ENCODE peak calls at places on chromosomes 16 and 17, in seven cellular contexts. One of them, this sample, is unnamed.

GRCh38 chr17:82531431-82531881 is 11.9 kb downstream of the FOXK2 start:
- DNase-seq in ascending aorta: no peak
- DNase-seq in PC-3: peak; percentile 83
- DNase-seq in astrocyte of the cerebellum: no peak
- DNase-seq in H7: no peak
- DNase-seq in Karpas-422: no peak
- DNase-seq in lower lobe of right lung: peak; percentile 14
- DNase-seq in this sample: peak; percentile 34

GRCh38 chr16:80274576-80275191 is 266.1 kb upstream of the DYNLRB2 start:
- DNase-seq in ascending aorta: no peak
- DNase-seq in PC-3: no peak
- DNase-seq in astrocyte of the cerebellum: peak; percentile 64
- DNase-seq in H7: no peak
- DNase-seq in Karpas-422: no peak
- DNase-seq in lower lobe of right lung: no peak
- DNase-seq in this sample: peak; percentile 83

GRCh38 chr17:2706911-2707510 is 4.6 kb downstream of the CLUH start:
- DNase-seq in ascending aorta: no peak
- DNase-seq in PC-3: no peak
- DNase-seq in astrocyte of the cerebellum: no peak
- DNase-seq in H7: peak; percentile 72
- DNase-seq in Karpas-422: no peak
- DNase-seq in lower lobe of right lung: peak; percentile 44
- DNase-seq in this sample: no peak

GRCh38 chr16:89828199-89828869 is at the start of gene SPIRE2:
- DNase-seq in ascending aorta: no peak
- DNase-seq in PC-3: peak; percentile 70
- DNase-seq in astrocyte of the cerebellum: peak; percentile 46
- DNase-seq in H7: peak; percentile 96
- DNase-seq in Karpas-422: peak; percentile 90
- DNase-seq in lower lobe of right lung: peak; percentile 81
- DNase-seq in this sample: peak; percentile 26

GRCh38 chr16:85225721-85226120 is 113.4 kb upstream of the CIBAR2 start:
- DNase-seq in ascending aorta: no peak
- DNase-seq in PC-3: no peak
- DNase-seq in astrocyte of the cerebellum: no peak
- DNase-seq in H7: no peak
- DNase-seq in Karpas-422: no peak
- DNase-seq in lower lobe of right lung: no peak
- DNase-seq in this sample: no peak

GRCh38 chr17:56099649-56100048 is 53.6 kb upstream of the ANKFN1 start:
- DNase-seq in ascending aorta: no peak
- DNase-seq in PC-3: no peak
- DNase-seq in astrocyte of the cerebellum: no peak
- DNase-seq in H7: no peak
- DNase-seq in Karpas-422: no peak
- DNase-seq in lower lobe of right lung: no peak
- DNase-seq in this sample: no peak

GRCh38 chr17:39547713-39548478 is 59.8 kb downstream of the NEUROD2 start:
- DNase-seq in ascending aorta: peak; percentile 75
- DNase-seq in PC-3: peak; percentile 55
- DNase-seq in astrocyte of the cerebellum: no peak
- DNase-seq in H7: peak; percentile 86
- DNase-seq in Karpas-422: peak; percentile 90
- DNase-seq in lower lobe of right lung: peak; percentile 72
- DNase-seq in this sample: no peak

GRCh38 chr17:35726609-35727460 is 4.6 kb upstream of the RASL10B start:
- DNase-seq in ascending aorta: peak; percentile 68
- DNase-seq in PC-3: peak; percentile 58
- DNase-seq in astrocyte of the cerebellum: peak; percentile 76
- DNase-seq in H7: peak; percentile 35
- DNase-seq in Karpas-422: peak; percentile 86
- DNase-seq in lower lobe of right lung: no peak
- DNase-seq in this sample: peak; percentile 95

GRCh38 chr17:72730091-72730490 is 362.4 kb downstream of the SLC39A11 start:
- DNase-seq in ascending aorta: no peak
- DNase-seq in PC-3: no peak
- DNase-seq in astrocyte of the cerebellum: no peak
- DNase-seq in H7: no peak
- DNase-seq in Karpas-422: peak; percentile 49
- DNase-seq in lower lobe of right lung: no peak
- DNase-seq in this sample: no peak

GRCh38 chr17:32910769-32911168 is 17.2 kb upstream of the TMEM98 start:
- DNase-seq in ascending aorta: no peak
- DNase-seq in PC-3: no peak
- DNase-seq in astrocyte of the cerebellum: no peak
- DNase-seq in H7: no peak
- DNase-seq in Karpas-422: no peak
- DNase-seq in lower lobe of right lung: no peak
- DNase-seq in this sample: no peak

GRCh38 chr16:2745961-2746360 is 6.5 kb upstream of the SRRM2 start:
- DNase-seq in ascending aorta: no peak
- DNase-seq in PC-3: no peak
- DNase-seq in astrocyte of the cerebellum: no peak
- DNase-seq in H7: no peak
- DNase-seq in Karpas-422: no peak
- DNase-seq in lower lobe of right lung: peak; percentile 18
- DNase-seq in this sample: no peak

GRCh38 chr16:57316390-57317017 is 32.0 kb upstream of the PLLP start:
- DNase-seq in ascending aorta: peak; percentile 90
- DNase-seq in PC-3: peak; percentile 64
- DNase-seq in astrocyte of the cerebellum: peak; percentile 81
- DNase-seq in H7: no peak
- DNase-seq in Karpas-422: no peak
- DNase-seq in lower lobe of right lung: no peak
- DNase-seq in this sample: peak; percentile 66

GRCh38 chr16:85653226-85653917 is 35.4 kb downstream of the GINS2 start:
- DNase-seq in ascending aorta: no peak
- DNase-seq in PC-3: no peak
- DNase-seq in astrocyte of the cerebellum: no peak
- DNase-seq in H7: no peak
- DNase-seq in Karpas-422: no peak
- DNase-seq in lower lobe of right lung: no peak
- DNase-seq in this sample: no peak

GRCh38 chr17:52686140-52686539 is 527.6 kb upstream of the CA10 start:
- DNase-seq in ascending aorta: no peak
- DNase-seq in PC-3: no peak
- DNase-seq in astrocyte of the cerebellum: no peak
- DNase-seq in H7: no peak
- DNase-seq in Karpas-422: no peak
- DNase-seq in lower lobe of right lung: no peak
- DNase-seq in this sample: no peak

GRCh38 chr17:70067104-70067503 is 7.9 kb upstream of the KCNJ16 start:
- DNase-seq in ascending aorta: no peak
- DNase-seq in PC-3: no peak
- DNase-seq in astrocyte of the cerebellum: no peak
- DNase-seq in H7: no peak
- DNase-seq in Karpas-422: no peak
- DNase-seq in lower lobe of right lung: no peak
- DNase-seq in this sample: no peak

GRCh38 chr17:50893183-50893993 is 27.2 kb upstream of the TOB1 start:
- DNase-seq in ascending aorta: no peak
- DNase-seq in PC-3: peak; percentile 86
- DNase-seq in astrocyte of the cerebellum: peak; percentile 59
- DNase-seq in H7: peak; percentile 34
- DNase-seq in Karpas-422: no peak
- DNase-seq in lower lobe of right lung: no peak
- DNase-seq in this sample: no peak

GRCh38 chr17:60305141-60305540 is 86.8 kb downstream of the USP32 start:
- DNase-seq in ascending aorta: no peak
- DNase-seq in PC-3: no peak
- DNase-seq in astrocyte of the cerebellum: no peak
- DNase-seq in H7: no peak
- DNase-seq in Karpas-422: peak; percentile 88
- DNase-seq in lower lobe of right lung: no peak
- DNase-seq in this sample: no peak

GRCh38 chr16:75620326-75621169 is 2.5 kb downstream of the ADAT1 start:
- DNase-seq in ascending aorta: no peak
- DNase-seq in PC-3: no peak
- DNase-seq in astrocyte of the cerebellum: no peak
- DNase-seq in H7: no peak
- DNase-seq in Karpas-422: no peak
- DNase-seq in lower lobe of right lung: no peak
- DNase-seq in this sample: no peak

GRCh38 chr16:23788653-23789052 is 33.8 kb downstream of the CHP2 start:
- DNase-seq in ascending aorta: no peak
- DNase-seq in PC-3: no peak
- DNase-seq in astrocyte of the cerebellum: no peak
- DNase-seq in H7: no peak
- DNase-seq in Karpas-422: no peak
- DNase-seq in lower lobe of right lung: no peak
- DNase-seq in this sample: no peak

GRCh38 chr16:23781176-23781575 is 26.4 kb downstream of the CHP2 start:
- DNase-seq in ascending aorta: no peak
- DNase-seq in PC-3: no peak
- DNase-seq in astrocyte of the cerebellum: no peak
- DNase-seq in H7: no peak
- DNase-seq in Karpas-422: no peak
- DNase-seq in lower lobe of right lung: no peak
- DNase-seq in this sample: no peak

GRCh38 chr16:23785842-23786241 is 31.0 kb downstream of the CHP2 start:
- DNase-seq in ascending aorta: no peak
- DNase-seq in PC-3: no peak
- DNase-seq in astrocyte of the cerebellum: no peak
- DNase-seq in H7: no peak
- DNase-seq in Karpas-422: no peak
- DNase-seq in lower lobe of right lung: no peak
- DNase-seq in this sample: no peak

GRCh38 chr16:23784811-23785447 is 30.1 kb downstream of the CHP2 start:
- DNase-seq in ascending aorta: no peak
- DNase-seq in PC-3: peak; percentile 14
- DNase-seq in astrocyte of the cerebellum: no peak
- DNase-seq in H7: no peak
- DNase-seq in Karpas-422: no peak
- DNase-seq in lower lobe of right lung: no peak
- DNase-seq in this sample: no peak

DNA sequence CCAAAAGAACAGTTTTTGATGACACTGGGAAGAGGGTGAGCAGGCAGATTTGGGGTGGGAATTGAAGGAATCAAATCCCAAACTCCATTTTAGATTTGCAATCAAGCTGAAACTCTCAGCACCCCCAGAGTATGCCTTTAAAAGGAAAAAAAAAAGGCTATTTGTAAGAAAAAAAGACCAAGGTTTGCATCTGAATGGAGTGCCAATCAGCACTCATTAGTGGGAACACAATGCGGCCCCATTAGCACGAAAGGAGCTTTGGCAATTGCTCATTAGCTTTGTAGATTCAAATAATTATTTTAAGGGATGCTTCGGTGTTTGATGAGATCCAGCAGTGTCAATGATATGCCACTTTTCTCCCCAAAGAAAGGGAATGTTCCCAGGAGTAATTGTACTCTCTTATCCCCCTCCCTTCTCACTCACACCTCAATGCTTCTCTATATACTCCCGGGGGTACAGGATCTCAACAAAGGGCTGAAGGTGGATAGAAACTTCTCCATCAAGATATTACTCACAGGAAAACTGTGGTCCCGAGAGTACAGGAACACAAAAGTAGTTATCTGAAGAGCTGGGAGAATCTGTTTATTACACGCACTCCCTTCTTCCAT is 32.2 kb downstream of the CHP2 start:
- DNase-seq in ascending aorta: no peak
- DNase-seq in PC-3: no peak
- DNase-seq in astrocyte of the cerebellum: no peak
- DNase-seq in H7: peak; percentile 25
- DNase-seq in Karpas-422: no peak
- DNase-seq in lower lobe of right lung: no peak
- DNase-seq in this sample: no peak
- H3K4me3 ChIP-seq in ascending aorta: no peak overlapping the region
- H3K4me3 ChIP-seq in PC-3: no peak overlapping the region
- H3K4me3 ChIP-seq in astrocyte of the cerebellum: no peak overlapping the region
- H3K4me3 ChIP-seq in H7: no peak overlapping the region
- H3K4me3 ChIP-seq in Karpas-422: no peak overlapping the region
- H3K4me3 ChIP-seq in lower lobe of right lung: no peak overlapping the region
- H3K4me3 ChIP-seq in this sample: no peak overlapping the region

DNA sequence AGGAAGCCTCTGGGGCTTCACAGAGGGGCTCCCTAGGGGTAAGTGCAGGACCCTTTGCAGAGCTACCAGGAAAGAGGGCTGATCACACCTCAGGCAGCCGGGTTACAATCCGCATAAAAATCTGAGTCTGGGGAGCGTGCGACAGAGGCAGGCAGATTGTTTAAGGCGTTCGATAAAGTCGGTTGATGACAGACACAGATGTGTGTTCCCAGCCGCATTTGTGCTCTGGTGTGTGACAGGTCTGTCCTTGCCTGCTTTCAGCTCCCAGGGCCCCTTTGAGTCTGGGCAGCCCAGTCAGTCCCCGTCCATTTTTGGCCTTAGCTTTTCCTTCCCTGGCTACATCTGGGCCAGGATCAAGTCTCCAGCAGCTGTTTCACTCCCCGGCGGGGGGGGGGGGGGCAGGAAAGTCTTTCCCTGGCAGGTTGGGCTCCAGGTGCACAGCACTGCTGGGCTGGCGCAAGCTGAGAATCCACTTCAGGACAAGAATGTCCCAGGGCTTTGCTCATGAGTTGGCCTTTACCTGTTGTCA is 1.3 kb upstream of the ZACN start:
- DNase-seq in ascending aorta: no peak
- DNase-seq in PC-3: peak; percentile 19
- DNase-seq in astrocyte of the cerebellum: no peak
- DNase-seq in H7: peak; percentile 72
- DNase-seq in Karpas-422: no peak
- DNase-seq in lower lobe of right lung: no peak
- DNase-seq in this sample: no peak
- H3K4me3 ChIP-seq in ascending aorta: no peak overlapping the region
- H3K4me3 ChIP-seq in PC-3: no peak overlapping the region
- H3K4me3 ChIP-seq in astrocyte of the cerebellum: no peak overlapping the region
- H3K4me3 ChIP-seq in H7: no peak overlapping the region
- H3K4me3 ChIP-seq in Karpas-422: no peak overlapping the region
- H3K4me3 ChIP-seq in lower lobe of right lung: no peak overlapping the region
- H3K4me3 ChIP-seq in this sample: no peak overlapping the region

DNA sequence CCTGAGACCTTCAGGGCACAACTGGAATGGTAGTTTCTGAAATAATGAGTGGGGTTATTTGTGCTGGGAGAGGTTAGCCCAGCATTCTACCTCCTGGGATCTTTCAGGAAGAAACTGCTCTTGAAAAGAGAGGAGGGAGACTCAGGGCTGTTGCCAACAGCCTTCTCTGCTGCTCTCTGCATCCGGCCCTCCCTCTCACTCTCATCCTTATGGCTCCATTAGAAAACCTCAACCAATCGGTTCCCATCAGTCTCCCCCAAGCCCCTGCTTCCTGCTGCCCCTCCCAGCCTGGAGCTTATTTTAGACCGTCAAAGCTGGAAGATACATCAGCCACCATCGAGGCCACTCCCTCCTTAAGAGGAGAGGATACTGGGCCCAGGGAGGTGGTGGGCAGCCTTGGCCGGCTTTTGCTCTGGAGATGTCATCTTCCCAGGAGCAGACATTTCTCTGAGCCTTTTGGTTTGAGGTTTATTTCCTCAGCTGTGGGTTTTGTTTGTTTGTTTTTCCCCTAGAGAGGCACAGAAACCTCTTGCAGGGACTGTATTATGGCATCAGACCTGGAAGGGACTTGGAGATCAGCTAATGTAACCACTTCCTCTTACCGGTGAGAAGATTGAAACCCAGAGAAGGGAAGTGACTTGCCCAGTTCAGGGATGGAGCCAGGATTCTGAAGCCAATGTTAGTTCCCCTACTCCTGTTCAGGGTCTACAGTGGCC is 2.7 kb downstream of the MPRIP start:
- DNase-seq in ascending aorta: peak; percentile 66
- DNase-seq in PC-3: peak; percentile 79
- DNase-seq in astrocyte of the cerebellum: peak; percentile 42
- DNase-seq in H7: peak; percentile 48
- DNase-seq in Karpas-422: peak; percentile 77
- DNase-seq in lower lobe of right lung: no peak
- DNase-seq in this sample: peak; percentile 62
- H3K4me3 ChIP-seq in ascending aorta: peak overlapping the region; percentile 79
- H3K4me3 ChIP-seq in PC-3: peak overlapping the region; percentile 100
- H3K4me3 ChIP-seq in astrocyte of the cerebellum: peak overlapping the region; percentile 84
- H3K4me3 ChIP-seq in H7: no peak overlapping the region
- H3K4me3 ChIP-seq in Karpas-422: peak overlapping the region; percentile 24
- H3K4me3 ChIP-seq in lower lobe of right lung: peak overlapping the region; percentile 75
- H3K4me3 ChIP-seq in this sample: peak overlapping the region; percentile 87

GRCh38 chr17:48569676-48570324 is 8.3 kb downstream of the HOXB4 start:
- DNase-seq in ascending aorta: no peak
- DNase-seq in PC-3: no peak
- DNase-seq in astrocyte of the cerebellum: no peak
- DNase-seq in H7: no peak
- DNase-seq in Karpas-422: no peak
- DNase-seq in lower lobe of right lung: no peak
- DNase-seq in this sample: no peak
- H3K4me3 ChIP-seq in ascending aorta: peak overlapping the region; percentile 46
- H3K4me3 ChIP-seq in PC-3: no peak overlapping the region
- H3K4me3 ChIP-seq in astrocyte of the cerebellum: peak overlapping the region; percentile 82
- H3K4me3 ChIP-seq in H7: no peak overlapping the region
- H3K4me3 ChIP-seq in Karpas-422: no peak overlapping the region
- H3K4me3 ChIP-seq in lower lobe of right lung: peak overlapping the region; percentile 34
- H3K4me3 ChIP-seq in this sample: no peak overlapping the region